ENCODE peak calls at places on chromosomes 5 and 9, in seven cellular contexts. One of them, this sample, is unnamed.

GRCh38 chr9:90864779-90865178 is 63.2 kb downstream of the SYK start:
- DNase-seq in AG04449: no peak
- DNase-seq in lower lobe of right lung: no peak
- DNase-seq in astrocyte of the cerebellum: no peak
- DNase-seq in brain microvascular endothelial cell: no peak
- DNase-seq in heart right ventricle: no peak
- DNase-seq in AG10803: no peak
- DNase-seq in this sample: no peak

GRCh38 chr5:65707663-65708062 is 14.2 kb downstream of the SGTB start:
- DNase-seq in AG04449: no peak
- DNase-seq in lower lobe of right lung: no peak
- DNase-seq in astrocyte of the cerebellum: no peak
- DNase-seq in brain microvascular endothelial cell: no peak
- DNase-seq in heart right ventricle: no peak
- DNase-seq in AG10803: no peak
- DNase-seq in this sample: no peak

GRCh38 chr5:178332096-178332780 is 99.6 kb upstream of the PHYKPL start:
- DNase-seq in AG04449: no peak
- DNase-seq in lower lobe of right lung: no peak
- DNase-seq in astrocyte of the cerebellum: no peak
- DNase-seq in brain microvascular endothelial cell: no peak
- DNase-seq in heart right ventricle: no peak
- DNase-seq in AG10803: no peak
- DNase-seq in this sample: no peak

GRCh38 chr9:38744484-38744883 is 24.6 kb upstream of the FAM240B start:
- DNase-seq in AG04449: no peak
- DNase-seq in lower lobe of right lung: no peak
- DNase-seq in astrocyte of the cerebellum: no peak
- DNase-seq in brain microvascular endothelial cell: no peak
- DNase-seq in heart right ventricle: no peak
- DNase-seq in AG10803: no peak
- DNase-seq in this sample: no peak

GRCh38 chr9:98627291-98627690 is 81.4 kb downstream of the GABBR2 start:
- DNase-seq in AG04449: no peak
- DNase-seq in lower lobe of right lung: no peak
- DNase-seq in astrocyte of the cerebellum: no peak
- DNase-seq in brain microvascular endothelial cell: peak
- DNase-seq in heart right ventricle: no peak
- DNase-seq in AG10803: peak
- DNase-seq in this sample: peak

GRCh38 chr9:79572891-79573696 is 1.3 kb downstream of the TLE4 start:
- DNase-seq in AG04449: no peak
- DNase-seq in lower lobe of right lung: peak
- DNase-seq in astrocyte of the cerebellum: no peak
- DNase-seq in brain microvascular endothelial cell: no peak
- DNase-seq in heart right ventricle: peak
- DNase-seq in AG10803: no peak
- DNase-seq in this sample: no peak

GRCh38 chr5:83031391-83031790 is 45.8 kb downstream of the TMEM167A start:
- DNase-seq in AG04449: peak
- DNase-seq in lower lobe of right lung: no peak
- DNase-seq in astrocyte of the cerebellum: no peak
- DNase-seq in brain microvascular endothelial cell: no peak
- DNase-seq in heart right ventricle: no peak
- DNase-seq in AG10803: peak
- DNase-seq in this sample: no peak

GRCh38 chr5:123511290-123511647 is 708 bp upstream of the CSNK1G3 start:
- DNase-seq in AG04449: no peak
- DNase-seq in lower lobe of right lung: no peak
- DNase-seq in astrocyte of the cerebellum: no peak
- DNase-seq in brain microvascular endothelial cell: peak
- DNase-seq in heart right ventricle: no peak
- DNase-seq in AG10803: peak
- DNase-seq in this sample: peak

GRCh38 chr9:107142430-107142829 is 140.6 kb upstream of the RAD23B start:
- DNase-seq in AG04449: no peak
- DNase-seq in lower lobe of right lung: no peak
- DNase-seq in astrocyte of the cerebellum: no peak
- DNase-seq in brain microvascular endothelial cell: no peak
- DNase-seq in heart right ventricle: no peak
- DNase-seq in AG10803: peak
- DNase-seq in this sample: peak

GRCh38 chr9:92501671-92502393 is 19.5 kb upstream of the ASPN start:
- DNase-seq in AG04449: no peak
- DNase-seq in lower lobe of right lung: no peak
- DNase-seq in astrocyte of the cerebellum: no peak
- DNase-seq in brain microvascular endothelial cell: no peak
- DNase-seq in heart right ventricle: no peak
- DNase-seq in AG10803: peak
- DNase-seq in this sample: peak

GRCh38 chr5:82327961-82328360 is 49.8 kb upstream of the RPS23 start:
- DNase-seq in AG04449: no peak
- DNase-seq in lower lobe of right lung: no peak
- DNase-seq in astrocyte of the cerebellum: no peak
- DNase-seq in brain microvascular endothelial cell: no peak
- DNase-seq in heart right ventricle: no peak
- DNase-seq in AG10803: peak
- DNase-seq in this sample: no peak

GRCh38 chr9:106218854-106219253 is 524.5 kb downstream of the TMEM38B start:
- DNase-seq in AG04449: no peak
- DNase-seq in lower lobe of right lung: no peak
- DNase-seq in astrocyte of the cerebellum: no peak
- DNase-seq in brain microvascular endothelial cell: no peak
- DNase-seq in heart right ventricle: no peak
- DNase-seq in AG10803: no peak
- DNase-seq in this sample: no peak

GRCh38 chr5:21895766-21896165 is 957.4 kb downstream of the CDH12 start:
- DNase-seq in AG04449: no peak
- DNase-seq in lower lobe of right lung: no peak
- DNase-seq in astrocyte of the cerebellum: no peak
- DNase-seq in brain microvascular endothelial cell: no peak
- DNase-seq in heart right ventricle: no peak
- DNase-seq in AG10803: no peak
- DNase-seq in this sample: no peak

GRCh38 chr5:148523139-148523538 is 131.2 kb downstream of the HTR4 start:
- DNase-seq in AG04449: no peak
- DNase-seq in lower lobe of right lung: no peak
- DNase-seq in astrocyte of the cerebellum: no peak
- DNase-seq in brain microvascular endothelial cell: no peak
- DNase-seq in heart right ventricle: no peak
- DNase-seq in AG10803: no peak
- DNase-seq in this sample: no peak

GRCh38 chr9:112348257-112348992 is 15.0 kb upstream of the PTBP3 start:
- DNase-seq in AG04449: no peak
- DNase-seq in lower lobe of right lung: peak
- DNase-seq in astrocyte of the cerebellum: no peak
- DNase-seq in brain microvascular endothelial cell: peak
- DNase-seq in heart right ventricle: peak
- DNase-seq in AG10803: peak
- DNase-seq in this sample: peak

GRCh38 chr5:122392844-122393243 is 80.8 kb downstream of the SNCAIP start:
- DNase-seq in AG04449: no peak
- DNase-seq in lower lobe of right lung: no peak
- DNase-seq in astrocyte of the cerebellum: no peak
- DNase-seq in brain microvascular endothelial cell: no peak
- DNase-seq in heart right ventricle: no peak
- DNase-seq in AG10803: peak
- DNase-seq in this sample: peak

GRCh38 chr9:36967997-36968396 is 66.1 kb downstream of the PAX5 start:
- DNase-seq in AG04449: no peak
- DNase-seq in lower lobe of right lung: no peak
- DNase-seq in astrocyte of the cerebellum: no peak
- DNase-seq in brain microvascular endothelial cell: no peak
- DNase-seq in heart right ventricle: no peak
- DNase-seq in AG10803: no peak
- DNase-seq in this sample: no peak

GRCh38 chr9:129145841-129146292 is 32.2 kb downstream of the IER5L start:
- DNase-seq in AG04449: peak
- DNase-seq in lower lobe of right lung: no peak
- DNase-seq in astrocyte of the cerebellum: peak
- DNase-seq in brain microvascular endothelial cell: peak
- DNase-seq in heart right ventricle: peak
- DNase-seq in AG10803: peak
- DNase-seq in this sample: peak

DNA sequence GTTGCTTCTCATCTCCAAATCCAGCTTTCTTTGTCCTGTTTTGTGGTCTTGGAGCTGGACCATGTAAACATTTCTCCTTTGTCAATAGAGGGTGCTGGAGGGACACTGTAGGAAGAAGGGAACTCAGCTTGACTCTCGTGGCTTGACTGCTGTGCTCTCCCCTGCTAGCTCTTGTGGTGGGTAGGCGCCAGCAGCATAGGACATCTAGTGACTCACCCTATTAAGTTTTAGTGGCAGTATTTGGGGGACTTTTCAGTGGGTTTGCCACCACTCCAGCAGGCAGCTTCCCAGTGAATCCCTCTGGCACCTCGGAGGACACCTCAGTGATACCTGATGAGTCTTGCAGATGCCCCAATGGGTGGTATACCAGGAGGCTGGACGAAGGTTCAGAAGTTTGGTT is 97.8 kb downstream of the TSSK1B start:
- DNase-seq in AG04449: no peak
- DNase-seq in lower lobe of right lung: no peak
- DNase-seq in astrocyte of the cerebellum: peak
- DNase-seq in brain microvascular endothelial cell: peak
- DNase-seq in heart right ventricle: peak
- DNase-seq in AG10803: peak
- DNase-seq in this sample: peak
- TF ChIP-seq CTCF in AG04449: peak
- TF ChIP-seq CTCF in lower lobe of right lung: peak
- TF ChIP-seq CTCF in astrocyte of the cerebellum: peak
- TF ChIP-seq CTCF in brain microvascular endothelial cell: peak
- TF ChIP-seq CTCF in heart right ventricle: peak
- TF ChIP-seq CTCF in AG10803: peak
- TF ChIP-seq CTCF in this sample: peak

GRCh38 chr9:77019810-77020437 is 469 bp downstream of the FOXB2 start:
- DNase-seq in AG04449: no peak
- DNase-seq in lower lobe of right lung: no peak
- DNase-seq in astrocyte of the cerebellum: no peak
- DNase-seq in brain microvascular endothelial cell: no peak
- DNase-seq in heart right ventricle: no peak
- DNase-seq in AG10803: no peak
- DNase-seq in this sample: no peak

GRCh38 chr9:77017505-77017894 is 2.0 kb upstream of the FOXB2 start:
- DNase-seq in AG04449: no peak
- DNase-seq in lower lobe of right lung: no peak
- DNase-seq in astrocyte of the cerebellum: no peak
- DNase-seq in brain microvascular endothelial cell: no peak
- DNase-seq in heart right ventricle: no peak
- DNase-seq in AG10803: no peak
- DNase-seq in this sample: no peak

GRCh38 chr9:77020438-77021264 is 1.2 kb downstream of the FOXB2 start:
- DNase-seq in AG04449: no peak
- DNase-seq in lower lobe of right lung: no peak
- DNase-seq in astrocyte of the cerebellum: no peak
- DNase-seq in brain microvascular endothelial cell: no peak
- DNase-seq in heart right ventricle: no peak
- DNase-seq in AG10803: no peak
- DNase-seq in this sample: no peak

GRCh38 chr9:77018058-77019009 is 1.1 kb upstream of the FOXB2 start:
- DNase-seq in AG04449: no peak
- DNase-seq in lower lobe of right lung: no peak
- DNase-seq in astrocyte of the cerebellum: no peak
- DNase-seq in brain microvascular endothelial cell: no peak
- DNase-seq in heart right ventricle: no peak
- DNase-seq in AG10803: no peak
- DNase-seq in this sample: no peak

GRCh38 chr9:77019010-77019809 is at the start of gene FOXB2:
- DNase-seq in AG04449: no peak
- DNase-seq in lower lobe of right lung: no peak
- DNase-seq in astrocyte of the cerebellum: no peak
- DNase-seq in brain microvascular endothelial cell: no peak
- DNase-seq in heart right ventricle: no peak
- DNase-seq in AG10803: no peak
- DNase-seq in this sample: no peak
- H3K4me3 ChIP-seq in AG04449: no peak
- H3K4me3 ChIP-seq in lower lobe of right lung: peak
- H3K4me3 ChIP-seq in astrocyte of the cerebellum: peak
- H3K4me3 ChIP-seq in brain microvascular endothelial cell: no peak
- H3K4me3 ChIP-seq in heart right ventricle: peak
- H3K4me3 ChIP-seq in AG10803: no peak
- H3K4me3 ChIP-seq in this sample: no peak

GRCh38 chr5:53243403-53243802 is 133.8 kb upstream of the MOCS2 start:
- DNase-seq in AG04449: no peak
- DNase-seq in lower lobe of right lung: no peak
- DNase-seq in astrocyte of the cerebellum: no peak
- DNase-seq in brain microvascular endothelial cell: no peak
- DNase-seq in heart right ventricle: no peak
- DNase-seq in AG10803: no peak
- DNase-seq in this sample: no peak
- TF ChIP-seq CTCF in AG04449: no peak
- TF ChIP-seq CTCF in lower lobe of right lung: no peak
- TF ChIP-seq CTCF in astrocyte of the cerebellum: no peak
- TF ChIP-seq CTCF in brain microvascular endothelial cell: peak
- TF ChIP-seq CTCF in heart right ventricle: no peak
- TF ChIP-seq CTCF in AG10803: no peak
- TF ChIP-seq CTCF in this sample: no peak

DNA sequence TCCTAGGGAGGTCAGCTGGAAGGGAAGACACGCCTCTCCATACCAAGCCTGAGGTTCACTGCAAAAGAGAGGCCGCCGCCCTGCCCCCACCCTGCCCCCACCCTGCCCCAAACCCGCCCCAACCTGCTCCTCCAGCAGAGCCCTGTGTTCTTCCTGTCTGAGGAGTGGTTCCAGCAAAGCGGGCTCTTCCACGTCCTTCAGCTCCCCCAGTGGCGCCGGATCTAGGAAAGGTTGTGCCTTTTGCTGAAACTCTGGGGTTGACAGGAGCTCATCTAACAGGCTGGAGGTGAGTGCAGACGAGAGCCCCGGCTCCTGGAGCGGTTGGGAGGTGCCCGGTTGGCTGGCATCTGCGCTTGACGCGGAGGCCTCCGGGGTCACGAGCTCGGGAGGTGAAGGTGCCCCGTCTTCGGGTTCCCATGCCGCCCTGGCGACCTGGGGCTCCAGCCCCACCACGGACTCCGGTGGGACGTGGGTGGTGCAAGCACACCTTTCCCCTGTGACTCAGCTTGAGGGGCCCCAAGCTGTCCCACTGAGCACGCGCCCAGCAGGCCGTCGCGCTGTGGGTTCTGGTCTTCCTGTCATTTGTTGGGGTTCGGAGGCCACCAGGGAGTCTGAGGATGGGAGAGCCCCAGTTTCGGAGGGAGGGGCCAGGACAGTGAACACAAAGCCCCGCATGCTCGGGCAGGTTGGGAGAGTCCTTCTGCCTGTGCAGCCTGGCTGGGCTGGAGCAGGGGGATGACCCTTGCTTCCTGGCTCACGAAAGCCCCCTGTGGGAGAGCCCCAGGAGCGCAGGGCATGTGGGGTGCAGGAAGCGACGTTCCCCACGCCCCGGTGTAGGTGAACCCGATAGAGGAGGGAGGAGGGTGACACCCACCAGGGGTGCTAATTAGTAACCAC is 1467.1 kb downstream of the FOXD4L5 start:
- DNase-seq in AG04449: no peak
- DNase-seq in lower lobe of right lung: peak
- DNase-seq in astrocyte of the cerebellum: no peak
- DNase-seq in brain microvascular endothelial cell: peak
- DNase-seq in heart right ventricle: peak
- DNase-seq in AG10803: peak
- DNase-seq in this sample: no peak
- H3K4me3 ChIP-seq in AG04449: peak
- H3K4me3 ChIP-seq in lower lobe of right lung: peak
- H3K4me3 ChIP-seq in astrocyte of the cerebellum: peak
- H3K4me3 ChIP-seq in brain microvascular endothelial cell: peak
- H3K4me3 ChIP-seq in heart right ventricle: peak
- H3K4me3 ChIP-seq in AG10803: peak
- H3K4me3 ChIP-seq in this sample: peak

GRCh38 chr9:127166111-127166510 is 43.7 kb upstream of the ANGPTL2 start:
- DNase-seq in AG04449: no peak
- DNase-seq in lower lobe of right lung: no peak
- DNase-seq in astrocyte of the cerebellum: no peak
- DNase-seq in brain microvascular endothelial cell: no peak
- DNase-seq in heart right ventricle: no peak
- DNase-seq in AG10803: no peak
- DNase-seq in this sample: no peak
- TF ChIP-seq CTCF in AG04449: no peak
- TF ChIP-seq CTCF in lower lobe of right lung: no peak
- TF ChIP-seq CTCF in astrocyte of the cerebellum: no peak
- TF ChIP-seq CTCF in brain microvascular endothelial cell: no peak
- TF ChIP-seq CTCF in heart right ventricle: no peak
- TF ChIP-seq CTCF in AG10803: no peak
- TF ChIP-seq CTCF in this sample: no peak

This sample was measured in fibroblast of pulmonary artery.